ENCODE peak calls at places on chromosomes 11 and 22, in seven cellular contexts. B, J, P, F, N, O and G are unnamed samples.

GRCh38 chr22:20867179-20868099 is 8.6 kb downstream of the SNAP29 start:
- DNase-seq in N (peak; percentile 76), B (no peak), P (peak; percentile 66), O (no peak), F (peak; percentile 100), J (no peak), G (peak; percentile 38)

GRCh38 chr22:49239264-49240015 is 588.2 kb downstream of the BRD1 start:
- DNase-seq in J (no peak), B (no peak), F (no peak), N (no peak), P (no peak), O (no peak), G (no peak)

GRCh38 chr11:36594316-36594989 is at the start of gene IFTAP:
- DNase-seq in J (no peak), O (no peak), P (peak; percentile 60), F (peak; percentile 83), N (peak; percentile 49), B (peak; percentile 65), G (peak; percentile 56)

GRCh38 chr22:25334091-25334490 is 114.7 kb downstream of the CRYBB2 start:
- DNase-seq in B (peak; percentile 38), P (no peak), J (peak; percentile 88), O (peak; percentile 0), N (peak; percentile 44), F (peak; percentile 71), G (peak; percentile 22)

GRCh38 chr11:77038029-77038824 is 4.0 kb downstream of the B3GNT6 start:
- DNase-seq in J (no peak), P (no peak), B (no peak), N (no peak), O (no peak), F (peak; percentile 47), G (no peak)

GRCh38 chr22:29938285-29938693 is 55.3 kb downstream of the MTMR3 start:
- DNase-seq in J (no peak), P (no peak), O (peak; percentile 54), B (no peak), F (peak; percentile 35), N (no peak), G (no peak)

GRCh38 chr11:75223954-75224643 is 16.5 kb upstream of the TPBGL start:
- DNase-seq in B (no peak), O (no peak), F (peak; percentile 29), J (no peak), P (no peak), N (no peak), G (no peak)

GRCh38 chr11:95239871-95240648 is 9.1 kb upstream of the SESN3 start:
- DNase-seq in J (no peak), F (no peak), P (no peak), N (no peak), O (no peak), B (no peak), G (no peak)

GRCh38 chr11:78731008-78731407 is 156.3 kb upstream of the NARS2 start:
- DNase-seq in N (no peak), F (no peak), B (no peak), O (no peak), J (no peak), P (no peak), G (no peak)

GRCh38 chr11:134654161-134654915 is 242.3 kb upstream of the B3GAT1 start:
- DNase-seq in B (no peak), P (no peak), J (no peak), F (no peak), N (no peak), O (no peak), G (no peak)

GRCh38 chr11:19587979-19588378 is 124.7 kb upstream of the NAV2 start:
- DNase-seq in J (no peak), N (no peak), F (no peak), O (no peak), P (no peak), B (no peak), G (no peak)

GRCh38 chr11:74487875-74488274 is 5.6 kb downstream of the LIPT2 start:
- DNase-seq in O (no peak), F (peak; percentile 61), B (no peak), P (no peak), N (no peak), J (no peak), G (no peak)

GRCh38 chr11:61281581-61282250 is 13.4 kb downstream of the VWCE start:
- DNase-seq in J (no peak), N (peak; percentile 55), B (no peak), P (peak; percentile 15), O (no peak), F (peak; percentile 86), G (no peak)

GRCh38 chr11:28123151-28123571 is 15.0 kb downstream of the METTL15 start:
- DNase-seq in J (no peak), N (no peak), F (no peak), B (no peak), O (no peak), P (no peak), G (no peak)

GRCh38 chr11:132901638-132902610 is 630.4 kb downstream of the OPCML start:
- DNase-seq in B (no peak), F (no peak), P (no peak), J (no peak), N (no peak), O (no peak), G (no peak)

GRCh38 chr11:112163875-112164521 is at the start of gene IL18:
- DNase-seq in P (peak; percentile 33), B (no peak), J (peak; percentile 64), F (peak; percentile 55), O (no peak), N (peak; percentile 70), G (peak; percentile 53)

GRCh38 chr11:85316967-85317366 is 310.2 kb downstream of the DLG2 start:
- DNase-seq in F (no peak), B (no peak), J (no peak), P (no peak), O (peak; percentile 72), N (no peak), G (no peak)

GRCh38 chr11:90448280-90448679 is 225.4 kb upstream of the CHORDC1 start:
- DNase-seq in O (no peak), F (no peak), P (no peak), B (no peak), J (no peak), N (no peak), G (no peak)

GRCh38 chr22:47854680-47855079 is 1092.2 kb downstream of the TBC1D22A start:
- DNase-seq in J (no peak), O (no peak), N (no peak), B (no peak), F (no peak), P (no peak), G (no peak)

GRCh38 chr11:43021466-43021865 is 290.3 kb upstream of the API5 start:
- DNase-seq in B (no peak), P (no peak), J (no peak), F (peak; percentile 2), O (no peak), N (no peak), G (no peak)

GRCh38 chr22:49014227-49015201 is 813.2 kb downstream of the BRD1 start:
- DNase-seq in O (no peak), B (no peak), N (no peak), P (no peak), F (no peak), J (peak; percentile 44), G (no peak)

GRCh38 chr22:22037740-22038139 is 55.2 kb upstream of the TOP3B start:
- DNase-seq in P (no peak), F (peak; percentile 87), O (no peak), B (no peak), N (no peak), J (no peak), G (no peak)

GRCh38 chr22:22039286-22040074 is 56.9 kb upstream of the TOP3B start:
- DNase-seq in F (no peak), B (no peak), N (no peak), O (no peak), J (no peak), P (no peak), G (no peak)

GRCh38 chr22:22037229-22037628 is 54.6 kb upstream of the TOP3B start:
- DNase-seq in P (no peak), F (no peak), N (no peak), J (no peak), B (no peak), O (no peak), G (no peak)

GRCh38 chr22:22036588-22036987 is 54.0 kb upstream of the TOP3B start:
- DNase-seq in P (no peak), J (no peak), F (no peak), N (no peak), O (no peak), B (no peak), G (no peak)

GRCh38 chr22:22038178-22038880 is 55.7 kb upstream of the TOP3B start:
- DNase-seq in J (no peak), P (no peak), N (no peak), B (no peak), O (no peak), F (no peak), G (no peak)
- H3K4me1 ChIP-seq in J (no peaks in the 10 kb centered on the region), P (no peaks in the 10 kb centered on the region), N (no peaks in the 10 kb centered on the region), B (no peaks in the 10 kb centered on the region), O (peaks cover 11% of the 10 kb centered on the region), F (no peaks in the 10 kb centered on the region), G (no peaks in the 10 kb centered on the region)

DNA sequence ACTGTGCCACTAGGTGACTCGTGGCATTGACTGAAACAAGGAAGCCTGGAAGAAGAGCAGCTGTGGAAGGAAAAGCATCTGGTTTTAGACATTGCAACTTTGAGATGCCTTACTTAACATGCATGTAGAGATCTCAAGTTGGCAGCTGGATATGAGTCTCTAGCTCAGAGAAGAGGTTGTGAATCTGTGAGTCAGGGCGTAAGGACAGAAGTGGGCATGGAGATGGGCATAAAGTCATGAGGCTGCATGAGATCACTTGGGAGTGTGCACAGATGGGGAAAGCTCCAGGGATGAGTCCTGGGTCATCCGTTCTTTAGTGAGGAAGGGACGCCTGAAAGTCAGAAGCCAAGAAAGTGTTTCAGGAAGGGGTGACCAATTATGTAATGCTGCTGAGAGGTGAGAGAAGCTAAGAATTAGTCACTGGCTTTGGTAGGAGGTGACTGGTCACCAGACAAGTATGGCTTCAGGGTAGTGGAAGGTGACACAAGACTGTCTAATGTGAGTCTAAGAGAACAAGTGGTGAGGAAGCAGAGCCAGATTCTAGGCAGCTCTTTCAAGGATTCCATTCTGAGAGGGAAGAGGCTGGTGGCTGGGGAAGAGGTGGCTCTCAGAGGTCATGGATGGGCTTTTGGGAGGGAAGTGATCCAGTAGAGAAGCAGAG is 6.7 kb downstream of the ACP2 start:
- DNase-seq in B (no peak), P (no peak), J (no peak), O (no peak), N (no peak), F (no peak), G (no peak)
- TF ChIP-seq POLR2A in B (no peak), P (no peak), J (no peak), O (no peak), N (no peak), F (no peak), G (no peak)

DNA sequence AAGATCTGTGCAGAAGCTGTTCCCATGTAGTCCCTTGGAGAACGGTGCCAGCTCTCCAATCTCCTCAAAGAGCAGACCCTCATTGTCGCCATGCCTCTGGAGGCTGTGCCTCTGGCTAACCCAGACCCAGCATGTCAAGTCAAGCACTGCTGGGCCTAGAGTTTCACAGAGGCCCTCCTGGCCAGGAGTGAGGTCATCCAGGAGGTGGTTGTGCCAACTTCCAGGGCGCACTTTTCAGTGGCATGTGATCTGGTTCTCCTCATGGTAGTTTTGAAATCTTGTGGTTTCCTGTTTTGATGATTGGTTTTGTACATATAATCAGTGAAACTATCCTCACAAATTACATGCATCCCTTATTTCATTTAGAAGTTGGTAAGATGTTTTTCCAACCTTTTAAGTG is 78.9 kb downstream of the PPFIBP2 start:
- DNase-seq in P (peak; percentile 33), N (peak; percentile 76), F (no peak), B (peak; percentile 24), O (no peak), J (no peak), G (peak; percentile 81)
- H3K4me1 ChIP-seq in P (peaks cover 50% of the 10 kb centered on the region), N (no peaks in the 10 kb centered on the region), F (no peaks in the 10 kb centered on the region), B (peaks cover 7% of the 10 kb centered on the region), O (peaks cover 15% of the 10 kb centered on the region), J (peaks cover 9% of the 10 kb centered on the region), G (peaks cover 77% of the 10 kb centered on the region)

GRCh38 chr22:26589845-26590524 is at the start of gene TPST2:
- DNase-seq in O (no peak), F (peak; percentile 80), B (peak; percentile 76), N (peak; percentile 88), P (peak; percentile 62), J (peak; percentile 92), G (peak; percentile 75)
- TF ChIP-seq POLR2A in O (peak; percentile 85), F (peak; percentile 64), B (peak; percentile 92), N (peak; percentile 89), P (peak; percentile 76), J (peak; percentile 92), G (peak; percentile 96)